ENCODE peak calls at places on chromosome 10, in ten cellular contexts. Q, G, W, A, Z, M, D, C, R and H are unnamed samples.

GRCh38 chr10:102302611-102303010 is 57.3 kb downstream of the GBF1 start:
- DNase-seq in Q (no peak), G (no peak), W (peak), A (no peak), Z (no peak), M (no peak), D (no peak), C (no peak), R (no peak), H (no peak)

GRCh38 chr10:69629897-69630650 is at the start of gene FAM241B:
- DNase-seq in Q (peak), G (peak), W (peak), A (no peak), Z (peak), M (peak), D (no peak), C (peak), R (peak), H (peak)

GRCh38 chr10:29243750-29244149 is 45.1 kb upstream of the LYZL1 start:
- DNase-seq in Q (no peak), G (no peak), W (peak), A (no peak), Z (peak), M (no peak), D (no peak), C (no peak), R (no peak), H (no peak)

GRCh38 chr10:113499066-113499465 is 53.8 kb upstream of the HABP2 start:
- DNase-seq in Q (no peak), G (no peak), W (no peak), A (no peak), Z (peak), M (no peak), D (no peak), C (no peak), R (no peak), H (no peak)

GRCh38 chr10:103021897-103022286 is 103.8 kb downstream of the CNNM2 start:
- DNase-seq in Q (no peak), G (no peak), W (no peak), A (no peak), Z (no peak), M (no peak), D (no peak), C (no peak), R (no peak), H (no peak)

GRCh38 chr10:110430369-110431273 is 67.1 kb upstream of the DUSP5 start:
- DNase-seq in Q (no peak), G (no peak), W (peak), A (no peak), Z (no peak), M (no peak), D (no peak), C (no peak), R (no peak), H (no peak)

GRCh38 chr10:15200626-15201025 is 32.1 kb upstream of the NMT2 start:
- DNase-seq in Q (no peak), G (no peak), W (peak), A (peak), Z (no peak), M (no peak), D (no peak), C (no peak), R (no peak), H (no peak)

GRCh38 chr10:14200645-14201534 is 129.8 kb downstream of the FRMD4A start:
- DNase-seq in Q (no peak), G (peak), W (no peak), A (no peak), Z (no peak), M (no peak), D (no peak), C (peak), R (no peak), H (no peak)

GRCh38 chr10:100824886-100825285 is 79.5 kb downstream of the PAX2 start:
- DNase-seq in Q (no peak), G (no peak), W (no peak), A (no peak), Z (no peak), M (no peak), D (no peak), C (no peak), R (no peak), H (no peak)

GRCh38 chr10:67925449-67926005 is 41.1 kb downstream of the SIRT1 start:
- DNase-seq in Q (no peak), G (no peak), W (peak), A (no peak), Z (no peak), M (no peak), D (no peak), C (no peak), R (no peak), H (no peak)

GRCh38 chr10:117221156-117221711 is 19.7 kb upstream of the SLC18A2 start:
- DNase-seq in Q (no peak), G (no peak), W (no peak), A (no peak), Z (no peak), M (no peak), D (no peak), C (peak), R (peak), H (no peak)

GRCh38 chr10:124511205-124512039 is 49.8 kb downstream of the LHPP start:
- DNase-seq in Q (no peak), G (no peak), W (no peak), A (no peak), Z (no peak), M (no peak), D (no peak), C (no peak), R (no peak), H (no peak)

GRCh38 chr10:102773986-102774385 is 30.2 kb downstream of the WBP1L start:
- DNase-seq in Q (no peak), G (no peak), W (no peak), A (no peak), Z (peak), M (peak), D (no peak), C (no peak), R (no peak), H (no peak)